ENCODE peak calls at places on chromosomes 12 and 14, in six cellular contexts. L is activated CD8-positive, alpha-beta memory T cell treated with anti-CD3 and anti-CD28 coated beads for 1 hour; J is GM13977; S is left colon; B is CD4-positive, alpha-beta memory T cell; Y is activated T-cell treated with anti-CD3 and anti-CD28 coated beads for 1 hour. Z is an unnamed sample.

GRCh38 chr12:64883264-64884163 is 59.1 kb downstream of the TBC1D30 start:
- DNase-seq in L (no peak), J (no peak), S (no peak), B (no peak), Y (no peak), Z (no peak)

GRCh38 chr12:6135071-6135470 is 10.6 kb upstream of the VWF start:
- DNase-seq in L (no peak), J (no peak), S (no peak), B (no peak), Y (no peak), Z (no peak)

GRCh38 chr14:24013654-24014514 is 25.2 kb downstream of the DHRS4L2 start:
- DNase-seq in L (no peak), J (peak), S (peak), B (peak), Y (no peak), Z (peak)

GRCh38 chr14:90654831-90655276 is 161.4 kb downstream of the TTC7B start:
- DNase-seq in L (no peak), J (no peak), S (no peak), B (no peak), Y (no peak), Z (no peak)

GRCh38 chr14:105019861-105020814 is 745 bp downstream of the CDCA4 start:
- DNase-seq in L (peak), J (peak), S (no peak), B (peak), Y (peak), Z (no peak)

GRCh38 chr14:50475460-50475859 is 56.9 kb downstream of the MAP4K5 start:
- DNase-seq in L (no peak), J (no peak), S (no peak), B (no peak), Y (no peak), Z (no peak)

GRCh38 chr12:48996794-48997718 is 2.1 kb downstream of the DDN start:
- DNase-seq in L (no peak), J (peak), S (peak), B (peak), Y (peak), Z (no peak)

GRCh38 chr12:72547593-72547992 is 275.4 kb downstream of the TRHDE start:
- DNase-seq in L (no peak), J (no peak), S (no peak), B (no peak), Y (no peak), Z (no peak)

GRCh38 chr12:913919-914718 is 35.4 kb downstream of the RAD52 start:
- DNase-seq in L (no peak), J (no peak), S (no peak), B (no peak), Y (no peak), Z (no peak)

GRCh38 chr14:65168840-65169239 is 66.5 kb upstream of the MAX start:
- DNase-seq in L (no peak), J (peak), S (no peak), B (no peak), Y (no peak), Z (no peak)

GRCh38 chr12:71157601-71158233 is at the start of gene TSPAN8:
- DNase-seq in L (no peak), J (no peak), S (peak), B (no peak), Y (no peak), Z (no peak)

GRCh38 chr14:95835331-95835730 is 41.3 kb upstream of the TUNAR start:
- DNase-seq in L (no peak), J (no peak), S (no peak), B (no peak), Y (no peak), Z (no peak)

GRCh38 chr14:100159107-100159864 is at the start of gene DEGS2:
- DNase-seq in L (peak), J (peak), S (peak), B (peak), Y (peak), Z (no peak)

GRCh38 chr14:92698393-92698792 is 50.0 kb downstream of the LGMN start:
- DNase-seq in L (no peak), J (no peak), S (no peak), B (no peak), Y (no peak), Z (no peak)

GRCh38 chr12:24852420-24852819 is 96.5 kb downstream of the BCAT1 start:
- DNase-seq in L (no peak), J (no peak), S (no peak), B (no peak), Y (no peak), Z (no peak)

GRCh38 chr12:43289412-43289811 is 262.6 kb downstream of the ADAMTS20 start:
- DNase-seq in L (no peak), J (no peak), S (no peak), B (no peak), Y (no peak), Z (no peak)

GRCh38 chr14:70640938-70641547 is 673 bp upstream of the TTC9 start:
- DNase-seq in L (peak), J (peak), S (peak), B (peak), Y (peak), Z (no peak)

GRCh38 chr14:52703225-52703624 is 3.8 kb upstream of the PSMC6 start:
- DNase-seq in L (no peak), J (no peak), S (peak), B (no peak), Y (no peak), Z (no peak)

GRCh38 chr14:23056956-23057756 is at the start of gene CDH24:
- DNase-seq in L (peak), J (peak), S (peak), B (peak), Y (peak), Z (no peak)

GRCh38 chr12:132761032-132761910 is at the start of gene ANKLE2:
- DNase-seq in L (peak), J (peak), S (peak), B (peak), Y (peak), Z (no peak)

GRCh38 chr14:21136024-21136423 is 19.8 kb downstream of the OR5AU1 start:
- DNase-seq in L (no peak), J (peak), S (no peak), B (peak), Y (no peak), Z (no peak)

GRCh38 chr12:124369901-124370378 is 75.0 kb downstream of the RFLNA start:
- DNase-seq in L (no peak), J (no peak), S (no peak), B (no peak), Y (no peak), Z (no peak)

GRCh38 chr12:2099595-2099994 is 46.8 kb downstream of the CACNA1C start:
- DNase-seq in L (no peak), J (no peak), S (no peak), B (no peak), Y (no peak), Z (no peak)

GRCh38 chr14:70718383-70719123 is 76.8 kb downstream of the TTC9 start:
- DNase-seq in L (no peak), J (no peak), S (no peak), B (no peak), Y (no peak), Z (no peak)

GRCh38 chr12:128767518-128767917 is 56.2 kb downstream of the SLC15A4 start:
- DNase-seq in L (no peak), J (no peak), S (no peak), B (no peak), Y (no peak), Z (no peak)

GRCh38 chr12:108004368-108004767 is 124.7 kb upstream of the WSCD2 start:
- DNase-seq in L (no peak), J (peak), S (no peak), B (no peak), Y (no peak), Z (peak)

GRCh38 chr12:116130431-116130830 is 147.1 kb downstream of the MED13L start:
- DNase-seq in L (no peak), J (no peak), S (no peak), B (no peak), Y (no peak), Z (no peak)